ENCODE peak calls at places on chromosome 13, in eight cellular contexts. N is astrocyte; K is keratinocyte; L is IMR-90; J is activated CD4-positive, alpha-beta T cell treated with anti-CD3 and anti-CD28 coated beads, Interleukin-2, amount 10 ng/mL, durations not matched to agents 7 days and 5 days; I is psoas muscle; R is NCI-H1105; X is tibial nerve. F is an unnamed sample.

GRCh38 chr13:85277753-85278152 is 521.5 kb downstream of the SLITRK6 start:
- DNase-seq in N (peak; percentile 80), R (no peak), X (no peak), L (peak; percentile 21), J (no peak), I (no peak), K (no peak), F (no peak)

GRCh38 chr13:113171250-113172125 is 13.0 kb downstream of the PROZ start:
- DNase-seq in X (no peak), L (no peak), I (no peak), R (no peak), J (no peak), N (no peak), K (no peak), F (no peak)

GRCh38 chr13:49292742-49293498 is 45.2 kb downstream of the CDADC1 start:
- DNase-seq in I (peak; percentile 53), X (peak; percentile 55), K (no peak), R (no peak), N (peak; percentile 76), L (peak; percentile 96), J (no peak), F (no peak)

GRCh38 chr13:21463424-21463823 is 4.3 kb upstream of the ZDHHC20 start:
- DNase-seq in K (no peak), R (no peak), X (no peak), J (no peak), I (no peak), N (no peak), L (no peak), F (no peak)

GRCh38 chr13:30857018-30857417 is 49.1 kb upstream of the MEDAG start:
- DNase-seq in I (no peak), K (no peak), J (no peak), R (no peak), N (no peak), X (no peak), L (no peak), F (no peak)

GRCh38 chr13:46529509-46529908 is 23.5 kb upstream of the LRCH1 start:
- DNase-seq in L (no peak), N (no peak), K (no peak), R (no peak), X (no peak), J (no peak), I (no peak), F (no peak)

GRCh38 chr13:41188584-41188983 is 5.8 kb downstream of the KBTBD7 start:
- DNase-seq in R (no peak), X (no peak), J (no peak), L (peak; percentile 89), K (no peak), N (peak; percentile 32), I (no peak), F (no peak)

GRCh38 chr13:44169018-44169909 is 204.4 kb upstream of the SERP2 start:
- DNase-seq in J (no peak), R (no peak), N (no peak), K (no peak), X (no peak), L (peak; percentile 33), I (no peak), F (no peak)

GRCh38 chr13:43023244-43023931 is at the start of gene DNAJC15:
- DNase-seq in N (peak; percentile 75), K (no peak), I (peak; percentile 91), X (peak; percentile 88), L (peak; percentile 83), R (no peak), J (peak; percentile 84), F (peak; percentile 39)

GRCh38 chr13:83532809-83533208 is 349.5 kb downstream of the SLITRK1 start:
- DNase-seq in X (no peak), L (no peak), J (no peak), K (no peak), N (no peak), I (no peak), R (no peak), F (no peak)

F was measured in HuH-7.5.